ENCODE peak calls at places on chromosomes 11 and 22, in ten cellular contexts. G is mucosa of descending colon; J is foreskin keratinocyte; V is right lobe of liver; Y is Karpas-422; X is breast epithelium; D is effector memory CD4-positive, alpha-beta T cell; K is mesenchymal stem cell; P is heart left ventricle; W is gastrocnemius medialis. A is an unnamed sample.

GRCh38 chr11:34250732-34251639 is 106.8 kb downstream of the ABTB2 start:
- DNase-seq in G (peak; percentile 37), J (peak; percentile 68), V (peak; percentile 39), Y (peak; percentile 73), X (no peak), D (peak; percentile 60), K (no peak), P (peak; percentile 69), W (peak; percentile 68), A (peak; percentile 91)

GRCh38 chr11:78576549-78577097 is 2.0 kb upstream of the NARS2 start:
- DNase-seq in G (no peak), J (no peak), V (no peak), Y (no peak), X (no peak), D (no peak), K (no peak), P (no peak), W (no peak), A (no peak)

GRCh38 chr11:64935634-64936081 is at the start of gene GPHA2:
- DNase-seq in G (no peak), J (no peak), V (no peak), Y (no peak), X (no peak), D (no peak), K (peak; percentile 15), P (no peak), W (no peak), A (no peak)

GRCh38 chr11:15920856-15921629 is 435.3 kb downstream of the SOX6 start:
- DNase-seq in G (no peak), J (peak; percentile 49), V (no peak), Y (no peak), X (no peak), D (no peak), K (no peak), P (peak; percentile 26), W (no peak), A (no peak)

GRCh38 chr11:20208622-20209090 is 48.4 kb upstream of the DBX1 start:
- DNase-seq in G (no peak), J (no peak), V (no peak), Y (no peak), X (no peak), D (no peak), K (no peak), P (no peak), W (no peak), A (no peak)

GRCh38 chr11:134660416-134660815 is 248.4 kb upstream of the B3GAT1 start:
- DNase-seq in G (no peak), J (no peak), V (no peak), Y (no peak), X (no peak), D (no peak), K (no peak), P (no peak), W (no peak), A (no peak)

GRCh38 chr11:14454861-14455632 is 44.6 kb downstream of the COPB1 start:
- DNase-seq in G (no peak), J (no peak), V (no peak), Y (peak; percentile 75), X (no peak), D (no peak), K (peak; percentile 56), P (no peak), W (no peak), A (no peak)

GRCh38 chr11:69861901-69862300 is 42.7 kb upstream of the FGF3 start:
- DNase-seq in G (no peak), J (no peak), V (no peak), Y (no peak), X (no peak), D (no peak), K (no peak), P (no peak), W (no peak), A (no peak)

GRCh38 chr11:90447651-90448050 is 224.8 kb upstream of the CHORDC1 start:
- DNase-seq in G (no peak), J (no peak), V (no peak), Y (no peak), X (no peak), D (no peak), K (no peak), P (no peak), W (no peak), A (no peak)

GRCh38 chr22:42300286-42301071 is 30.0 kb upstream of the TCF20 start:
- DNase-seq in G (peak; percentile 67), J (peak; percentile 90), V (no peak), Y (peak; percentile 95), X (no peak), D (peak; percentile 29), K (no peak), P (no peak), W (no peak), A (no peak)

GRCh38 chr11:65779919-65780769 is 632 bp downstream of the AP5B1 start:
- DNase-seq in G (peak; percentile 87), J (no peak), V (peak; percentile 82), Y (peak; percentile 94), X (peak; percentile 54), D (peak; percentile 56), K (peak; percentile 80), P (peak; percentile 80), W (no peak), A (peak; percentile 84)

GRCh38 chr11:59615637-59616395 is at the start of gene OSBP:
- DNase-seq in G (peak; percentile 100), J (peak; percentile 100), V (peak; percentile 98), Y (peak; percentile 100), X (peak; percentile 100), D (peak; percentile 98), K (peak; percentile 100), P (peak; percentile 100), W (peak; percentile 100), A (peak; percentile 100)

GRCh38 chr11:59611570-59612565 is 3.7 kb downstream of the OSBP start:
- DNase-seq in G (peak; percentile 78), J (no peak), V (peak; percentile 29), Y (no peak), X (no peak), D (no peak), K (peak; percentile 9), P (no peak), W (peak; percentile 45), A (no peak)

GRCh38 chr11:59615132-59615636 is 390 bp downstream of the OSBP start:
- DNase-seq in G (peak; percentile 75), J (peak; percentile 18), V (peak; percentile 57), Y (peak; percentile 78), X (peak; percentile 61), D (peak; percentile 62), K (peak; percentile 21), P (peak; percentile 43), W (peak; percentile 45), A (peak; percentile 76)

GRCh38 chr11:59616396-59616982 is 915 bp upstream of the OSBP start:
- DNase-seq in G (no peak), J (no peak), V (peak; percentile 95), Y (peak; percentile 47), X (no peak), D (no peak), K (no peak), P (no peak), W (no peak), A (no peak)

GRCh38 chr11:59614277-59615131 is 1.1 kb downstream of the OSBP start:
- DNase-seq in G (no peak), J (peak; percentile 1), V (no peak), Y (no peak), X (no peak), D (no peak), K (peak; percentile 7), P (no peak), W (no peak), A (no peak)
- H3K4me1 ChIP-seq in G (peaks cover 39% of the 10 kb centered on the region), J (peaks cover 5% of the 10 kb centered on the region), V (peaks cover 43% of the 10 kb centered on the region), Y (peaks cover 38% of the 10 kb centered on the region), X (peaks cover 29% of the 10 kb centered on the region), D (peaks cover 28% of the 10 kb centered on the region), K (peaks cover 7% of the 10 kb centered on the region), P (peaks cover 44% of the 10 kb centered on the region), W (peaks cover 55% of the 10 kb centered on the region), A (peaks cover 46% of the 10 kb centered on the region)

DNA sequence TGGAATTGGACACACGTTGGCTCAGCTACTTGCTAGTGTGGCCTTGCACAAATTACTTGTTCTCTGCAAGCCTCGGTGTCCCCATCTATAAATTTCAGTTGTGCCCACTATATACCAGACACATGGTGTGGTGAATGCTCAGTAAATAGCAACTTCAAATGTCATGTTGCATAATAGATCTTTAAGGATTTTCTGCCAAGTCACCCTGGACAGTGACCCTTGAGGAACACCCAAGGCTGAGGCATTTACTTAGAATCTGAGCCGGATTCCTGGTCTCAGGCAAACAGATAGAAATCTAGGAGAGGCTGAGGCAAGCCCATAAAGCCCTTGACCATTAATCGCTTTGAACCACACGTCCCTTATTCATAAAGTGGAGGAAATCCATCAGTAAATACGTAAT is 9.6 kb downstream of the TEAD1 start:
- DNase-seq in G (no peak), J (no peak), V (no peak), Y (no peak), X (no peak), D (no peak), K (peak; percentile 68), P (no peak), W (no peak), A (no peak)
- H3K4me1 ChIP-seq in G (peaks cover 37% of the 10 kb centered on the region), J (peaks cover 58% of the 10 kb centered on the region), V (peaks cover 27% of the 10 kb centered on the region), Y (no peaks in the 10 kb centered on the region), X (peaks cover 14% of the 10 kb centered on the region), D (peaks cover 4% of the 10 kb centered on the region), K (peaks cover 22% of the 10 kb centered on the region), P (peaks cover 65% of the 10 kb centered on the region), W (peaks cover 94% of the 10 kb centered on the region), A (peaks cover 92% of the 10 kb centered on the region)

DNA sequence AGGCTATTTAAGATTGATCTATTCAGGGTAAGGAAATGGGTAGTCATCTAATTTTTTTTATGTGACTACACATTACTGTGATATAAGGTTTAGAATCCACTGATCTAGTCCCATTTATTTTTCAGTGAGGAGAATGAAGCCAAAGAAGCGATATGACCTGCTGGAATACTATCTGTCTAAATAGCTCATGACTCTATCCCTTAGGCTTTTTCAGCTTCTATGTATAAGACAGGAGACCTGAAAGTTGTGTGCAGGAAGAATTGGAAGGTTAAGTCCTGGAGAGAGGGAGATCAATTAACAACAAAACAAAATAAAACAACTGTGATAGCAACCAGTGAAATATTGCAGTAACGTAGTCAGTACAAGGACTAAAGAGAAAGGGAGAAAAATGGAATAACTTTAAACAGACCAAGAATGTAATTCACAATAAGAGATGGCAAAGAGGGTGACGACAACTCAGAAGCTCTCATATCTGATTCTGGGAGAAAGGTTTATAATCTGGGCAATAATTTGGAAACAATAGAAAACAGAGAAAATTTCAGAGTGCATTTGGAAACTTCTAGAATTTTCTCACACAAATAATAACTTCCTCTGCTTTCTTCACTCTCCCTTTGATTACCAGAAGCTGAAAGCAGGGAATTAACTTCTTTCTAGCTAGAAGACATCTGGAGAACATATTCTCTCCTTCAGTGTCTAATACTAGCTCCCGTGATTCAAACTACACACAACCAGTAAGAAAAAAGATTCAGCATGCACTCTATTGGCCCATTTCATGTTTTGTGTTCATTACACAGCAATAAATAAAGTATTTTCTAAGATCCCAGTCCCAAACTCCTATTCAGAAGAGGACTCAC is 19.2 kb upstream of the CASP12 start:
- DNase-seq in G (no peak), J (no peak), V (no peak), Y (no peak), X (no peak), D (no peak), K (no peak), P (no peak), W (no peak), A (no peak)
- H3K4me1 ChIP-seq in G (peaks cover 8% of the 10 kb centered on the region), J (no peaks in the 10 kb centered on the region), V (no peaks in the 10 kb centered on the region), Y (peaks cover 3% of the 10 kb centered on the region), X (no peaks in the 10 kb centered on the region), D (peaks cover 8% of the 10 kb centered on the region), K (no peaks in the 10 kb centered on the region), P (peaks cover 2% of the 10 kb centered on the region), W (peaks cover 8% of the 10 kb centered on the region), A (peaks cover 12% of the 10 kb centered on the region)

DNA sequence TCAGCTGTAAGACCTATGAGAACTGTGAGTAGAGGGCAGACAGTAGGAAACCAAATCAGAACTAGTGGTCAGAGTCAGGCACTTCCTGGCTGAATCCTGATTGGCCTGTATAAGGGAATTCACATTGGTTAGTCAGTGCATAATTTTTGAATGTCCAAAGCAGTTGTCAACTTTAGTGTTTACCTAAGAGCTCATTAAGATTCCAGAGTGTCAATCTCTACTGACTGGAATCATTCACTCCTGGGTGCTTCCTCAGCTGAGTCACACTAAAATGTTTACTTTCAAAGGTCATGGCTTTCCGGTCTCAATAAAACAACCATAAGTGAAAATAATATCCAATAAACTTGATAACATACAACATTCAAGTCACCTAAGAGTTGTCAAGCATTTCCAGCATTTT is 306.1 kb downstream of the C11orf87 start:
- DNase-seq in G (peak; percentile 14), J (peak; percentile 37), V (no peak), Y (no peak), X (no peak), D (no peak), K (peak; percentile 49), P (no peak), W (no peak), A (no peak)
- H3K4me1 ChIP-seq in G (peaks cover 18% of the 10 kb centered on the region), J (no peaks in the 10 kb centered on the region), V (no peaks in the 10 kb centered on the region), Y (no peaks in the 10 kb centered on the region), X (no peaks in the 10 kb centered on the region), D (no peaks in the 10 kb centered on the region), K (no peaks in the 10 kb centered on the region), P (no peaks in the 10 kb centered on the region), W (no peaks in the 10 kb centered on the region), A (no peaks in the 10 kb centered on the region)

A was measured in psoas muscle.